ENCODE peak calls at places on chromosomes 13 and 19, in nine cellular contexts. One of them, this sample, is unnamed. For H3K9me3, the result is how much of the 10 kb centered on the place peaks cover.

GRCh38 chr13:49418206-49418605 is 25.7 kb downstream of the CAB39L start:
- DNase-seq in pancreas: no peak
- DNase-seq in spleen: no peak
- DNase-seq in IMR-90: no peak
- DNase-seq in thyroid gland: no peak
- DNase-seq in uterus: no peak
- DNase-seq in esophagus squamous epithelium: no peak
- DNase-seq in astrocyte: no peak
- DNase-seq in aorta: no peak
- DNase-seq in this sample: no peak

GRCh38 chr19:44905437-44906160 is at the start of gene APOE:
- DNase-seq in esophagus squamous epithelium: no peak
- DNase-seq in uterus: no peak
- DNase-seq in spleen: no peak
- DNase-seq in aorta: no peak
- DNase-seq in astrocyte: no peak
- DNase-seq in pancreas: no peak
- DNase-seq in IMR-90: no peak
- DNase-seq in thyroid gland: no peak
- DNase-seq in this sample: no peak

GRCh38 chr19:36113895-36114762 is 546 bp downstream of the POLR2I start:
- DNase-seq in astrocyte: peak
- DNase-seq in esophagus squamous epithelium: no peak
- DNase-seq in spleen: peak
- DNase-seq in aorta: no peak
- DNase-seq in thyroid gland: peak
- DNase-seq in IMR-90: peak
- DNase-seq in pancreas: no peak
- DNase-seq in uterus: no peak
- DNase-seq in this sample: no peak

GRCh38 chr19:11377237-11377636 is 2.8 kb downstream of the SWSAP1 start:
- DNase-seq in IMR-90: peak
- DNase-seq in pancreas: no peak
- DNase-seq in esophagus squamous epithelium: no peak
- DNase-seq in spleen: no peak
- DNase-seq in thyroid gland: peak
- DNase-seq in aorta: no peak
- DNase-seq in uterus: peak
- DNase-seq in astrocyte: peak
- DNase-seq in this sample: no peak

GRCh38 chr19:30634431-30634830 is 262.2 kb downstream of the ZNF536 start:
- DNase-seq in thyroid gland: no peak
- DNase-seq in spleen: no peak
- DNase-seq in IMR-90: no peak
- DNase-seq in astrocyte: no peak
- DNase-seq in pancreas: no peak
- DNase-seq in aorta: no peak
- DNase-seq in esophagus squamous epithelium: no peak
- DNase-seq in uterus: no peak
- DNase-seq in this sample: no peak

GRCh38 chr19:1837625-1838105 is 10.6 kb downstream of the REXO1 start:
- DNase-seq in astrocyte: no peak
- DNase-seq in aorta: no peak
- DNase-seq in IMR-90: no peak
- DNase-seq in pancreas: no peak
- DNase-seq in esophagus squamous epithelium: no peak
- DNase-seq in uterus: no peak
- DNase-seq in spleen: no peak
- DNase-seq in thyroid gland: no peak
- DNase-seq in this sample: no peak

GRCh38 chr13:97627566-97627965 is 193.6 kb downstream of the RAP2A start:
- DNase-seq in astrocyte: peak
- DNase-seq in thyroid gland: peak
- DNase-seq in uterus: peak
- DNase-seq in esophagus squamous epithelium: no peak
- DNase-seq in IMR-90: peak
- DNase-seq in aorta: no peak
- DNase-seq in pancreas: peak
- DNase-seq in spleen: no peak
- DNase-seq in this sample: peak

GRCh38 chr19:31127132-31127967 is 221.9 kb downstream of the TSHZ3 start:
- DNase-seq in uterus: peak
- DNase-seq in pancreas: no peak
- DNase-seq in aorta: no peak
- DNase-seq in spleen: no peak
- DNase-seq in astrocyte: peak
- DNase-seq in esophagus squamous epithelium: no peak
- DNase-seq in thyroid gland: no peak
- DNase-seq in IMR-90: peak
- DNase-seq in this sample: no peak

GRCh38 chr13:28273919-28274318 is 135.6 kb downstream of the PAN3 start:
- DNase-seq in thyroid gland: no peak
- DNase-seq in astrocyte: no peak
- DNase-seq in spleen: no peak
- DNase-seq in uterus: no peak
- DNase-seq in esophagus squamous epithelium: no peak
- DNase-seq in IMR-90: peak
- DNase-seq in aorta: no peak
- DNase-seq in pancreas: no peak
- DNase-seq in this sample: no peak

GRCh38 chr13:80341771-80342271 is 895 bp upstream of the SPRY2 start:
- DNase-seq in spleen: peak
- DNase-seq in thyroid gland: peak
- DNase-seq in uterus: peak
- DNase-seq in aorta: no peak
- DNase-seq in IMR-90: peak
- DNase-seq in astrocyte: peak
- DNase-seq in esophagus squamous epithelium: no peak
- DNase-seq in pancreas: peak
- DNase-seq in this sample: peak

GRCh38 chr13:80131204-80131603 is 209.7 kb downstream of the SPRY2 start:
- DNase-seq in uterus: peak
- DNase-seq in aorta: peak
- DNase-seq in spleen: no peak
- DNase-seq in IMR-90: peak
- DNase-seq in pancreas: peak
- DNase-seq in astrocyte: peak
- DNase-seq in esophagus squamous epithelium: no peak
- DNase-seq in thyroid gland: peak
- DNase-seq in this sample: peak

GRCh38 chr13:94251801-94252200 is 227.7 kb downstream of the DCT start:
- DNase-seq in spleen: no peak
- DNase-seq in aorta: no peak
- DNase-seq in pancreas: no peak
- DNase-seq in esophagus squamous epithelium: no peak
- DNase-seq in uterus: no peak
- DNase-seq in IMR-90: peak
- DNase-seq in astrocyte: peak
- DNase-seq in thyroid gland: no peak
- DNase-seq in this sample: peak

DNA sequence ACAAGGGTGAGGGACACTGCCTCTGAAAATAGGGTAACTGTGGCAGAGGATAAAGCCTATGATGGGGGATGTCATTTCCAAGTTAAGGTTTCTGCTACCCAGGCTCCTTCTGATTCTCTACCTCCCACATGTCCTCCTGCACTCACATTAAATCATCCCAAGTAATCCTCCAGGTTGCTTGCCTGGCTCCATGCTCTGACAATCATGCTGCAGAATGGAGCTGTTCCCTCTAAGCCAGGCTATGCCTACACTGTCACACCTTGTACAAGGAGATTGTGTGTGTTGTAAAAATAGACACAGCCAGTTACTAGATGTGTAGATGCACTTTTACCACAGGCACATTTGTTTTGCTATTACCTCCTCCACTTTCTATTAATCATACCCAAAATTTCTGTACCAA is 8.0 kb downstream of the ZNF416 start:
- DNase-seq in aorta: no peak
- DNase-seq in IMR-90: no peak
- DNase-seq in spleen: no peak
- DNase-seq in astrocyte: no peak
- DNase-seq in pancreas: no peak
- DNase-seq in uterus: no peak
- DNase-seq in esophagus squamous epithelium: no peak
- DNase-seq in thyroid gland: no peak
- DNase-seq in this sample: no peak
- H3K9me3 ChIP-seq in aorta: half or more
- H3K9me3 ChIP-seq in IMR-90: half or more
- H3K9me3 ChIP-seq in spleen: half or more
- H3K9me3 ChIP-seq in astrocyte: half or more
- H3K9me3 ChIP-seq in pancreas: under half
- H3K9me3 ChIP-seq in uterus: half or more
- H3K9me3 ChIP-seq in esophagus squamous epithelium: under half
- H3K9me3 ChIP-seq in thyroid gland: under half
- H3K9me3 ChIP-seq in this sample: half or more

GRCh38 chr19:40217921-40218890 is at the start of gene TTC9B:
- DNase-seq in aorta: no peak
- DNase-seq in IMR-90: no peak
- DNase-seq in spleen: no peak
- DNase-seq in pancreas: no peak
- DNase-seq in uterus: no peak
- DNase-seq in astrocyte: no peak
- DNase-seq in thyroid gland: no peak
- DNase-seq in esophagus squamous epithelium: no peak
- DNase-seq in this sample: no peak

GRCh38 chr19:40223135-40223822 is 3.2 kb downstream of the CCNP start:
- DNase-seq in uterus: no peak
- DNase-seq in pancreas: no peak
- DNase-seq in IMR-90: no peak
- DNase-seq in spleen: no peak
- DNase-seq in thyroid gland: no peak
- DNase-seq in aorta: no peak
- DNase-seq in esophagus squamous epithelium: no peak
- DNase-seq in astrocyte: no peak
- DNase-seq in this sample: no peak

GRCh38 chr19:40219721-40220276 is 1.6 kb upstream of the TTC9B start:
- DNase-seq in astrocyte: peak
- DNase-seq in thyroid gland: no peak
- DNase-seq in esophagus squamous epithelium: no peak
- DNase-seq in aorta: no peak
- DNase-seq in uterus: peak
- DNase-seq in IMR-90: peak
- DNase-seq in pancreas: no peak
- DNase-seq in spleen: no peak
- DNase-seq in this sample: no peak

GRCh38 chr19:40221858-40222619 is 3.9 kb upstream of the TTC9B start:
- DNase-seq in IMR-90: peak
- DNase-seq in aorta: peak
- DNase-seq in esophagus squamous epithelium: no peak
- DNase-seq in pancreas: peak
- DNase-seq in spleen: no peak
- DNase-seq in thyroid gland: peak
- DNase-seq in astrocyte: peak
- DNase-seq in uterus: peak
- DNase-seq in this sample: peak

DNA sequence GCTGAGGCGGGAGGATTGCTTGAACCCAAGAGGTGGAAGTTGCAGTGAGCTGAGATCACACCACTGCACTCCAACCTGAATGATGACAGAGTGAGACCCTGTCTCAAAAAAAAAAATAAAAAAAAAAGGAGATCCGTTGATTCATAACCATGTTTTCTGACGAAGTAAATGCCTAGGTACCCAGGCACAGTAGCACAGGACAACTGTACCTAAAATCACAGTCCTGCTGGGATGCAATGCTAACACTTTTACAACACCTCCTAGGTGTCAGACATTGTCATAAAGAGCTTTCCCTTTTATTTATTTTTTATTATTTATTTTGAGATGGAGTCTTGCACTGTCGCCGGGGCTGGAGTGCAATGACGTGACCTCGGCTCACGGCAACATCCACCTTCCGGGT is 2.5 kb upstream of the TTC9B start:
- DNase-seq in aorta: no peak
- DNase-seq in esophagus squamous epithelium: no peak
- DNase-seq in IMR-90: no peak
- DNase-seq in spleen: no peak
- DNase-seq in pancreas: no peak
- DNase-seq in thyroid gland: no peak
- DNase-seq in uterus: no peak
- DNase-seq in astrocyte: no peak
- DNase-seq in this sample: no peak
- H3K4me3 ChIP-seq in aorta: no peak
- H3K4me3 ChIP-seq in esophagus squamous epithelium: no peak
- H3K4me3 ChIP-seq in IMR-90: no peak
- H3K4me3 ChIP-seq in spleen: no peak
- H3K4me3 ChIP-seq in pancreas: no peak
- H3K4me3 ChIP-seq in thyroid gland: no peak
- H3K4me3 ChIP-seq in uterus: no peak
- H3K4me3 ChIP-seq in astrocyte: no peak
- H3K4me3 ChIP-seq in this sample: no peak

DNA sequence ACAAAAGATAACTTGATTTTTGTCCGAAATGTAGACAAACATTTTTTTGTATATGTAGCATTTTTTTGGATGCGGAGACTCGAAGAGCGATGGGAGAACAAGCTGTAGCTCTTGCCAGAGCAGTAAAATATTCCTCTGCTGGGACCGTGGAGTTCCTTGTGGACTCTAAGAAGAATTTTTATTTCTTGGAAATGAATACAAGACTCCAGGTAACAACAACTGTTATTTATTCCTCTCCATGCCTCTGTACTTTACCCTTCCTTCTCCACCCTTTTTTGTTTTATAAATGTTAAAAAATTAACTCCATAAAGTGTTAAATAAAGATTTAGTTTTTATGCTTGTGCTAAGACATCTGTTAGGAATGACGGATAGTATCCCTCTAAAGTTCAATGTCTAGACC is 184.2 kb downstream of the PCCA start:
- DNase-seq in thyroid gland: no peak
- DNase-seq in spleen: no peak
- DNase-seq in uterus: no peak
- DNase-seq in astrocyte: no peak
- DNase-seq in aorta: no peak
- DNase-seq in pancreas: no peak
- DNase-seq in IMR-90: no peak
- DNase-seq in esophagus squamous epithelium: no peak
- DNase-seq in this sample: no peak
- H3K27ac ChIP-seq in thyroid gland: no peak
- H3K27ac ChIP-seq in spleen: no peak
- H3K27ac ChIP-seq in uterus: no peak
- H3K27ac ChIP-seq in astrocyte: no peak
- H3K27ac ChIP-seq in aorta: no peak
- H3K27ac ChIP-seq in pancreas: no peak
- H3K27ac ChIP-seq in IMR-90: no peak
- H3K27ac ChIP-seq in esophagus squamous epithelium: no peak
- H3K27ac ChIP-seq in this sample: no peak

DNA sequence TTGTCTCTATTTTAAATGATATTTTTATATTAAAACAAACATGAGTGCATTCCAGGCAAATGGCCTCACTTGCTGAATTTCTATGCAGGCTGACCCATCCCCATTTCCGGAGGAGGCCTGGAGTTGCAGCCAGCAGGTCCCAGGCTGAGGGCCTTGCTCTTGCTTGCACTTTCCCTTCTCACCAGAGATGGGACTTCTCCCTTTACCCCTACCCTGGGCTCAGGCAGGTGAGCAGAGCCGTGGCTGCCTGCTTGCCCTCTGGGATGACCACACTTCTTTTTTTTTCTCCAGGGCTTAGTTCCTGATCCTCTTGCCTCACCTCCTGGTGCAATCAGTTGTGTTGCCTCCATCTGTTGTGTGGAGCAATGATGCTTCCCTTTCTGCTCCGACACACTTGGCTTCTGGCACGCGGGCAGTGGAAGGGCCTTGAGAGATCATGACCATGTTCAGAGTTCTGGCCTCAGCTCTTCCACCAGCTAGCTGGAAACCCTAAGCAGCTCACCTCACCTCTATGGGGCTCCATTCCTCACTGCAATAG is 11.1 kb upstream of the OLFM4 start:
- DNase-seq in astrocyte: no peak
- DNase-seq in esophagus squamous epithelium: no peak
- DNase-seq in aorta: no peak
- DNase-seq in thyroid gland: no peak
- DNase-seq in pancreas: no peak
- DNase-seq in spleen: no peak
- DNase-seq in uterus: no peak
- DNase-seq in IMR-90: no peak
- DNase-seq in this sample: peak
- H3K9me3 ChIP-seq in astrocyte: under half
- H3K9me3 ChIP-seq in esophagus squamous epithelium: under half
- H3K9me3 ChIP-seq in aorta: under half
- H3K9me3 ChIP-seq in thyroid gland: under half
- H3K9me3 ChIP-seq in pancreas: under half
- H3K9me3 ChIP-seq in spleen: under half
- H3K9me3 ChIP-seq in uterus: under half
- H3K9me3 ChIP-seq in IMR-90: under half
- H3K9me3 ChIP-seq in this sample: under half